ENCODE peak calls at places on chromosomes 4 and X, in four cellular contexts. Z is HepG2, Y is fibroblast of lung, W is IMR-90. P is an unnamed sample.

GRCh38 chr4:83370640-83370906 is 35.9 kb upstream of the HPSE start:
- DNase-seq in Y (peak; percentile 51), Z (no peak), W (peak; percentile 24), P (no peak)

GRCh38 chr4:110970642-110971041 is 347.8 kb upstream of the PITX2 start:
- DNase-seq in W (peak; percentile 45), Z (peak; percentile 49), Y (peak; percentile 15), P (peak; percentile 60)

GRCh38 chr4:90095000-90095399 is 32.2 kb upstream of the CCSER1 start:
- DNase-seq in Z (no peak), W (no peak), Y (peak; percentile 7), P (no peak)

GRCh38 chr4:26320159-26320452 is 708 bp upstream of the RBPJ start:
- DNase-seq in Y (no peak), W (peak; percentile 28), Z (peak; percentile 23), P (no peak)

GRCh38 chrX:38959736-38960534 is 158.7 kb downstream of the MID1IP1 start:
- DNase-seq in Y (no peak), Z (no peak), W (no peak), P (no peak)

GRCh38 chrX:136021160-136021559 is 35.9 kb downstream of the SLC9A6 start:
- DNase-seq in W (no peak), Z (no peak), Y (no peak), P (no peak)

GRCh38 chr4:83231620-83232056 is 53.0 kb downstream of the COQ2 start:
- DNase-seq in Z (peak; percentile 60), W (no peak), Y (no peak), P (peak; percentile 31)

GRCh38 chrX:9494806-9495205 is 29.9 kb downstream of the TBL1X start:
- DNase-seq in Y (peak; percentile 13), Z (no peak), W (peak; percentile 41), P (no peak)

GRCh38 chr4:107299646-107300045 is 263.5 kb upstream of the DKK2 start:
- DNase-seq in W (peak; percentile 47), Z (no peak), Y (peak; percentile 83), P (no peak)

DNA sequence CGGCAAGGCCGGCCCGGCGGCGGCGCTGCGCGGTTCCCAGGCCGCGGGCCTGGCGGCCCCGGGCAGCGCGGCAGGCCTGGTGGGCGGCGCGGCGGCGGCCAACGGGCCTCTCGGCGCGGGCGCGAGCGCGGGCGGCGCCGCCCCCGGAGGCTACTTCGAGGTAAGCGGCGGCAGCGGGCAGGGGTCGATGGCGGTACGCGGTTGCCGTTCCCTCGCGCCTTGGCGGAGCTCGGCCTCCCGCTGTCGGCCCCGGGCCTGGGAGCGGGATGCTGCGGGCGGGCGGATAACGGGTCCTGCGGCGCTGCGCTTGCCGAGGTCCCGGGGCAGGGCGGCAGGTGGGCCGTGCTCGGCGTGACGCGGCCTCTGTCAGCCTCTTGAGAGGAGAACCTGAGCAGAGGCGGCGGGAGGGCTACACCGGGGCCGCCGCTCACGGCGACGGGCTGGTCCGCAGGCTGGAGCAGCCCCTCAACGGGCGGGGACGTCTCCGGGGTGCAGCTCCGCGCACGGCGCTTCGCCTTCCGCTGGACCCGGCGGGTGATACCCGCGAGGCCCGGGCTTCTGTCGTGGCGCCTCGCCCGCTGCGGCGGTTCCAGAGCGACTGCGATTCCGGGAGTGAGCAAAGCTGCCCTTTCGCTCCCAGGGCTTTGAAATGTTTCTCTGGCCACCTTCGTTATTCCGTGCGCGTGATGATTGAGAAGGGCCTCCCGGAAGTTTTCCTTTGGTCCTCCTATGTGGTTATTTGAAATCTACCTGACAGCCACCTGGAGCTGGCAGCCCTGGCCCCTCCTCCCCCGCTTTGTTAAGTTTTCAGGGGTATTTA is 774 bp downstream of the FAM193A start:
- DNase-seq in W (peak; percentile 24), Y (peak; percentile 48), Z (peak; percentile 44), P (peak; percentile 50)
- H2AFZ ChIP-seq in W (peak overlapping the region; percentile 95), Y (peak overlapping the region; percentile 20), Z (no peak overlapping the region), P (peak overlapping the region; percentile 67)

GRCh38 chr4:87896020-87896621 is 63.4 kb downstream of the MEPE start:
- DNase-seq in Z (peak; percentile 52), W (peak; percentile 3), Y (peak; percentile 93), P (peak; percentile 13)
- H3K4me2 ChIP-seq in Z (no peak overlapping the region), W (no peak overlapping the region), Y (no peak overlapping the region), P (no peak overlapping the region)

GRCh38 chr4:41433361-41433760 is 104.6 kb upstream of the LIMCH1 start:
- DNase-seq in W (no peak), Y (no peak), Z (no peak), P (no peak)
- H2AFZ ChIP-seq in W (no peak overlapping the region), Y (no peak overlapping the region), Z (no peak overlapping the region), P (no peak overlapping the region)

GRCh38 chr4:39037491-39037825 is 5.2 kb upstream of the TMEM156 start:
- DNase-seq in Y (peak; percentile 79), Z (no peak), W (peak; percentile 68), P (no peak)
- H3K4me2 ChIP-seq in Y (no peak overlapping the region), Z (no peak overlapping the region), W (no peak overlapping the region), P (no peak overlapping the region)

GRCh38 chr4:55636622-55636999 is 513 bp upstream of the NMU start:
- DNase-seq in W (no peak), Y (no peak), Z (no peak), P (no peak)
- H2AFZ ChIP-seq in W (peak overlapping the region; percentile 77), Y (no peak overlapping the region), Z (no peak overlapping the region), P (no peak overlapping the region)

GRCh38 chrX:40867352-40867751 is 132.0 kb upstream of the MED14 start:
- DNase-seq in Y (peak; percentile 80), W (peak; percentile 39), Z (peak; percentile 57), P (no peak)
- H3K4me2 ChIP-seq in Y (no peak overlapping the region), W (no peak overlapping the region), Z (peak overlapping the region; percentile 23), P (no peak overlapping the region)

GRCh38 chrX:47145408-47146120 is 543 bp downstream of the RBM10 start:
- DNase-seq in Z (no peak), Y (no peak), W (no peak), P (peak; percentile 16)
- H2AFZ ChIP-seq in Z (no peak overlapping the region), Y (peak overlapping the region; percentile 39), W (peak overlapping the region; percentile 95), P (peak overlapping the region; percentile 80)

DNA sequence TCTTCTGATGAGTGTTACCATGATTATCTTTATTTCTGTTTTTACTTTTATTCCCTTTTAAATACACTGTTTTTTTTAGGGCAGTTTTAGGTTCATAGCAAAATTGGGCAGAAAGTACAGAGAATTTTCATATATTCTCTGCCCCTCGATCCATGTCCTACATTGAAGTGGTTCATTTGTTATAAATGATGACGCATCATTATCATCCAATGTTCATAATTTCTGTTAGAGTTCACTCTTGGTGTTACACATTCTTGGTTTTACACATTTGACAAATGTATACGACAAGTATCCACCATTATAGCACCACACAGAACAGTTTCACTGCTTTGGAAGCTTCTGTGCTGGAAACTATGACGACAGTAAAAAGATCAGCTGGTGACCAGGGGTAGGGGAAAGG is 578.1 kb upstream of the AADAT start:
- DNase-seq in Y (no peak), W (no peak), Z (no peak), P (no peak)
- H3K4me2 ChIP-seq in Y (no peak overlapping the region), W (no peak overlapping the region), Z (no peak overlapping the region), P (no peak overlapping the region)

GRCh38 chr4:147014946-147015345 is 69.3 kb upstream of the TTC29 start:
- DNase-seq in Z (no peak), Y (no peak), W (no peak), P (no peak)
- H2AFZ ChIP-seq in Z (no peak overlapping the region), Y (no peak overlapping the region), W (no peak overlapping the region), P (no peak overlapping the region)

P was measured in DND-41.